ENCODE peak calls at places on chromosomes 11 and 22, in four cellular contexts. T is IMR-90; H is CD8-positive, alpha-beta T cell; F is adrenal gland. G is an unnamed sample.

GRCh38 chr11:112315057-112315720 is 54.5 kb upstream of the PLET1 start:
- DNase-seq in T (no peak), H (no peak), F (no peak), G (no peak)

GRCh38 chr11:46064221-46064620 is 57.0 kb downstream of the PHF21A start:
- DNase-seq in T (peak; percentile 64), H (no peak), F (no peak), G (no peak)

GRCh38 chr22:26586556-26587325 is 3.2 kb downstream of the TPST2 start:
- DNase-seq in T (no peak), H (peak; percentile 27), F (peak; percentile 26), G (no peak)

GRCh38 chr11:118621071-118621815 is 13.8 kb downstream of the PHLDB1 start:
- DNase-seq in T (peak; percentile 86), H (peak; percentile 18), F (peak; percentile 94), G (peak; percentile 94)

GRCh38 chr11:94131363-94132115 is 2.9 kb downstream of the PANX1 start:
- DNase-seq in T (peak; percentile 50), H (no peak), F (peak; percentile 62), G (peak; percentile 69)

GRCh38 chr11:73386026-73386425 is 9.8 kb downstream of the RELT start:
- DNase-seq in T (no peak), H (no peak), F (no peak), G (no peak)

GRCh38 chr11:100928426-100928825 is 201.2 kb downstream of the PGR start:
- DNase-seq in T (no peak), H (no peak), F (no peak), G (no peak)

GRCh38 chr11:30109774-30110173 is 92.9 kb upstream of the KCNA4 start:
- DNase-seq in T (no peak), H (no peak), F (no peak), G (no peak)

GRCh38 chr22:37661160-37661924 is 2.8 kb downstream of the PDXP start:
- DNase-seq in T (peak; percentile 82), H (no peak), F (no peak), G (peak; percentile 73)

GRCh38 chr22:23376256-23376655 is 195.9 kb downstream of the BCR start:
- DNase-seq in T (no peak), H (no peak), F (no peak), G (peak; percentile 71)

GRCh38 chr22:48004038-48004437 is 1241.6 kb downstream of the TBC1D22A start:
- DNase-seq in T (no peak), H (no peak), F (no peak), G (no peak)

GRCh38 chr22:47443836-47444745 is 681.6 kb downstream of the TBC1D22A start:
- DNase-seq in T (no peak), H (no peak), F (no peak), G (no peak)

GRCh38 chr11:112157274-112157766 is 6.6 kb downstream of the IL18 start:
- DNase-seq in T (peak; percentile 100), H (no peak), F (peak; percentile 44), G (no peak)

GRCh38 chr11:34356576-34356917 is 1.3 kb downstream of the ABTB2 start:
- DNase-seq in T (peak; percentile 33), H (no peak), F (peak; percentile 41), G (peak; percentile 6)

GRCh38 chr11:113382121-113382520 is 5.5 kb upstream of the ANKK1 start:
- DNase-seq in T (no peak), H (no peak), F (no peak), G (no peak)

GRCh38 chr22:37943471-37944198 is 9.8 kb downstream of the C22orf23 start:
- DNase-seq in T (no peak), H (no peak), F (no peak), G (no peak)

GRCh38 chr11:26276798-26277424 is 55.0 kb upstream of the ANO3 start:
- DNase-seq in T (peak; percentile 71), H (peak; percentile 35), F (peak; percentile 30), G (peak; percentile 37)

GRCh38 chr11:118224512-118225180 is at the start of gene JAML:
- DNase-seq in T (no peak), H (peak; percentile 68), F (no peak), G (no peak)

GRCh38 chr11:85603220-85603619 is 23.9 kb downstream of the DLG2 start:
- DNase-seq in T (no peak), H (no peak), F (no peak), G (no peak)

GRCh38 chr11:101127348-101127698 is 2.3 kb downstream of the PGR start:
- DNase-seq in T (no peak), H (no peak), F (peak; percentile 20), G (peak; percentile 8)

GRCh38 chr11:130159657-130160459 is at the start of gene ST14:
- DNase-seq in T (no peak), H (no peak), F (no peak), G (no peak)

GRCh38 chr22:28773461-28773867 is 969 bp downstream of the CCDC117 start:
- DNase-seq in T (peak; percentile 69), H (no peak), F (no peak), G (no peak)

GRCh38 chr22:32579533-32580220 is 105.1 kb downstream of the FBXO7 start:
- DNase-seq in T (peak; percentile 69), H (no peak), F (no peak), G (no peak)
- H3K4me3 ChIP-seq in T (no peak overlapping the region), H (no peak overlapping the region), F (no peak overlapping the region), G (no peak overlapping the region)

GRCh38 chr11:57290288-57290687 is 34.5 kb downstream of the TNKS1BP1 start:
- DNase-seq in T (peak; percentile 85), H (no peak), F (no peak), G (no peak)
- H3K4me1 ChIP-seq in T (peaks cover 29% of the 10 kb centered on the region), H (no peaks in the 10 kb centered on the region), F (no peaks in the 10 kb centered on the region), G (no peaks in the 10 kb centered on the region)

GRCh38 chr11:105000797-105001196 is 22.2 kb downstream of the CASP5 start:
- DNase-seq in T (no peak), H (peak; percentile 59), F (no peak), G (no peak)
- TF ChIP-seq CTCF in T (peak; percentile 21), H (peak; percentile 70), F (peak; percentile 57), G (peak; percentile 79)

GRCh38 chr22:40678493-40679248 is 613 bp upstream of the MCHR1 start:
- DNase-seq in T (no peak), H (no peak), F (no peak), G (no peak)

GRCh38 chr22:40681451-40681850 is 2.2 kb downstream of the MCHR1 start:
- DNase-seq in T (no peak), H (no peak), F (no peak), G (no peak)

GRCh38 chr22:40680819-40681183 is 1.5 kb downstream of the MCHR1 start:
- DNase-seq in T (no peak), H (no peak), F (no peak), G (no peak)

GRCh38 chr22:40679249-40679963 is at the start of gene MCHR1:
- DNase-seq in T (peak; percentile 14), H (no peak), F (no peak), G (peak; percentile 55)

GRCh38 chr22:40679964-40680818 is 907 bp downstream of the MCHR1 start:
- DNase-seq in T (peak; percentile 31), H (no peak), F (no peak), G (peak; percentile 54)
- H3K4me3 ChIP-seq in T (no peak overlapping the region), H (no peak overlapping the region), F (no peak overlapping the region), G (peak overlapping the region; percentile 79)

GRCh38 chr22:49958961-49959781 is 1.4 kb upstream of the PIM3 start:
- DNase-seq in T (no peak), H (no peak), F (peak; percentile 45), G (peak; percentile 27)
- H3K4me1 ChIP-seq in T (peaks cover 24% of the 10 kb centered on the region), H (peaks cover 28% of the 10 kb centered on the region), F (peaks cover 21% of the 10 kb centered on the region), G (peaks cover 15% of the 10 kb centered on the region)

GRCh38 chr11:65014146-65014960 is at the start of gene ARL2:
- DNase-seq in T (no peak), H (no peak), F (no peak), G (no peak)
- TF ChIP-seq CTCF in T (peak; percentile 83), H (peak; percentile 38), F (peak; percentile 90), G (peak; percentile 25)

GRCh38 chr22:41146573-41146972 is 54.2 kb downstream of the EP300 start:
- DNase-seq in T (no peak), H (no peak), F (peak; percentile 17), G (no peak)
- H3K4me3 ChIP-seq in T (no peak overlapping the region), H (no peak overlapping the region), F (no peak overlapping the region), G (no peak overlapping the region)

GRCh38 chr11:68347841-68348240 is 35.5 kb downstream of the LRP5 start:
- DNase-seq in T (no peak), H (no peak), F (no peak), G (no peak)

GRCh38 chr11:68342459-68343158 is 30.2 kb downstream of the LRP5 start:
- DNase-seq in T (no peak), H (no peak), F (no peak), G (no peak)

GRCh38 chr11:68347345-68347744 is 35.0 kb downstream of the LRP5 start:
- DNase-seq in T (no peak), H (no peak), F (no peak), G (no peak)

GRCh38 chr11:68343761-68344256 is 31.4 kb downstream of the LRP5 start:
- DNase-seq in T (no peak), H (no peak), F (peak; percentile 82), G (no peak)

GRCh38 chr11:68345776-68346728 is 33.7 kb downstream of the LRP5 start:
- DNase-seq in T (no peak), H (no peak), F (peak; percentile 37), G (no peak)
- H3K4me1 ChIP-seq in T (peaks cover 13% of the 10 kb centered on the region), H (no peaks in the 10 kb centered on the region), F (no peaks in the 10 kb centered on the region), G (peaks cover 7% of the 10 kb centered on the region)

DNA sequence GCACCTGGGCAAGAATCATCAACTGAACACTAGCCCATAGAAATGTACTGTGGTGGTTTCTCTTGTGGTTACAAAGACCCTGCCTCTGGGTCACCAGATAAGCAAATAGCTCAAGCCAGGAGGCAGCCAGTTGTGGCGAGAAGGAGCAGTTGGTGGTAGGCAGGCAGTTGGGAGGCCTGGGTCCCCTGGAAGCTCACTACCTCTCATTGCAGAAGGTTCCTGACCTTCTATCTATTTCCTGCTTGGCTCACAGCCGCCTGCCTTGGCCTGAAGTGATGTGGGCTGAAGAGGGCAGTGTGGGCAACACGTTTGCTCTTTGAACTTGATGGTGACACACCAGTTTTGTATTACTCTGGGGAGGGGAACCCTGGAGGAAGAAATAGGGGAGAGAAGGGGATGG is 34.7 kb downstream of the NECTIN1 start:
- DNase-seq in T (no peak), H (no peak), F (no peak), G (no peak)
- TF ChIP-seq CTCF in T (no peak), H (no peak), F (no peak), G (peak; percentile 29)